ENCODE peak calls at places on chromosomes 12 and 14, in nine cellular contexts. One of them, this sample, is unnamed.

GRCh38 chr14:68800361-68800760 is 7.5 kb upstream of the ZFP36L1 start:
- DNase-seq in NCI-H2029: no peak
- DNase-seq in B cell: no peak
- DNase-seq in T47D: no peak
- DNase-seq in tibial artery: no peak
- DNase-seq in endothelial cell: no peak
- DNase-seq in T follicular helper cell: no peak
- DNase-seq in mucosa of gallbladder: no peak
- DNase-seq in NCI-H69: no peak
- DNase-seq in this sample: no peak

GRCh38 chr12:13141686-13142085 is 38.2 kb upstream of the GSG1 start:
- DNase-seq in NCI-H2029: no peak
- DNase-seq in B cell: no peak
- DNase-seq in T47D: no peak
- DNase-seq in tibial artery: no peak
- DNase-seq in endothelial cell: no peak
- DNase-seq in T follicular helper cell: no peak
- DNase-seq in mucosa of gallbladder: no peak
- DNase-seq in NCI-H69: no peak
- DNase-seq in this sample: no peak

GRCh38 chr12:64682572-64683277 is 72.4 kb downstream of the RASSF3 start:
- DNase-seq in NCI-H2029: peak; percentile 18
- DNase-seq in B cell: no peak
- DNase-seq in T47D: no peak
- DNase-seq in tibial artery: peak; percentile 86
- DNase-seq in endothelial cell: no peak
- DNase-seq in T follicular helper cell: no peak
- DNase-seq in mucosa of gallbladder: peak; percentile 74
- DNase-seq in NCI-H69: peak; percentile 98
- DNase-seq in this sample: peak; percentile 82

GRCh38 chr12:6340745-6341438 is 984 bp downstream of the TNFRSF1A start:
- DNase-seq in NCI-H2029: no peak
- DNase-seq in B cell: no peak
- DNase-seq in T47D: no peak
- DNase-seq in tibial artery: no peak
- DNase-seq in endothelial cell: no peak
- DNase-seq in T follicular helper cell: no peak
- DNase-seq in mucosa of gallbladder: no peak
- DNase-seq in NCI-H69: no peak
- DNase-seq in this sample: no peak

GRCh38 chr12:13713746-13714400 is 267.5 kb downstream of the GRIN2B start:
- DNase-seq in NCI-H2029: no peak
- DNase-seq in B cell: no peak
- DNase-seq in T47D: no peak
- DNase-seq in tibial artery: no peak
- DNase-seq in endothelial cell: no peak
- DNase-seq in T follicular helper cell: no peak
- DNase-seq in mucosa of gallbladder: no peak
- DNase-seq in NCI-H69: peak; percentile 34
- DNase-seq in this sample: no peak

GRCh38 chr14:20998139-20998538 is 954 bp upstream of the SLC39A2 start:
- DNase-seq in NCI-H2029: no peak
- DNase-seq in B cell: no peak
- DNase-seq in T47D: no peak
- DNase-seq in tibial artery: no peak
- DNase-seq in endothelial cell: no peak
- DNase-seq in T follicular helper cell: no peak
- DNase-seq in mucosa of gallbladder: no peak
- DNase-seq in NCI-H69: no peak
- DNase-seq in this sample: no peak

GRCh38 chr12:112381421-112381897 is 772 bp downstream of the HECTD4 start:
- DNase-seq in NCI-H2029: no peak
- DNase-seq in B cell: no peak
- DNase-seq in T47D: peak; percentile 40
- DNase-seq in tibial artery: peak; percentile 68
- DNase-seq in endothelial cell: no peak
- DNase-seq in T follicular helper cell: no peak
- DNase-seq in mucosa of gallbladder: no peak
- DNase-seq in NCI-H69: peak; percentile 81
- DNase-seq in this sample: peak; percentile 47

GRCh38 chr12:49583361-49584094 is 15.6 kb upstream of the MCRS1 start:
- DNase-seq in NCI-H2029: no peak
- DNase-seq in B cell: no peak
- DNase-seq in T47D: no peak
- DNase-seq in tibial artery: no peak
- DNase-seq in endothelial cell: no peak
- DNase-seq in T follicular helper cell: no peak
- DNase-seq in mucosa of gallbladder: no peak
- DNase-seq in NCI-H69: no peak
- DNase-seq in this sample: no peak

GRCh38 chr12:30026621-30027234 is 243.0 kb upstream of the TMTC1 start:
- DNase-seq in NCI-H2029: no peak
- DNase-seq in B cell: no peak
- DNase-seq in T47D: no peak
- DNase-seq in tibial artery: no peak
- DNase-seq in endothelial cell: no peak
- DNase-seq in T follicular helper cell: no peak
- DNase-seq in mucosa of gallbladder: no peak
- DNase-seq in NCI-H69: no peak
- DNase-seq in this sample: no peak

GRCh38 chr14:81464253-81465001 is 64.3 kb upstream of the STON2 start:
- DNase-seq in NCI-H2029: no peak
- DNase-seq in B cell: peak; percentile 65
- DNase-seq in T47D: peak; percentile 61
- DNase-seq in tibial artery: no peak
- DNase-seq in endothelial cell: peak; percentile 70
- DNase-seq in T follicular helper cell: peak; percentile 38
- DNase-seq in mucosa of gallbladder: peak; percentile 75
- DNase-seq in NCI-H69: peak; percentile 75
- DNase-seq in this sample: no peak

GRCh38 chr14:99593971-99594841 is 9.8 kb downstream of the CCDC85C start:
- DNase-seq in NCI-H2029: no peak
- DNase-seq in B cell: no peak
- DNase-seq in T47D: no peak
- DNase-seq in tibial artery: no peak
- DNase-seq in endothelial cell: no peak
- DNase-seq in T follicular helper cell: no peak
- DNase-seq in mucosa of gallbladder: no peak
- DNase-seq in NCI-H69: no peak
- DNase-seq in this sample: no peak

GRCh38 chr12:31752450-31752849 is 23.6 kb upstream of the AMN1 start:
- DNase-seq in NCI-H2029: no peak
- DNase-seq in B cell: no peak
- DNase-seq in T47D: no peak
- DNase-seq in tibial artery: no peak
- DNase-seq in endothelial cell: no peak
- DNase-seq in T follicular helper cell: no peak
- DNase-seq in mucosa of gallbladder: no peak
- DNase-seq in NCI-H69: peak; percentile 81
- DNase-seq in this sample: no peak

GRCh38 chr14:54672688-54673087 is 105.8 kb downstream of the SAMD4A start:
- DNase-seq in NCI-H2029: no peak
- DNase-seq in B cell: no peak
- DNase-seq in T47D: no peak
- DNase-seq in tibial artery: no peak
- DNase-seq in endothelial cell: no peak
- DNase-seq in T follicular helper cell: no peak
- DNase-seq in mucosa of gallbladder: no peak
- DNase-seq in NCI-H69: no peak
- DNase-seq in this sample: no peak

GRCh38 chr14:106564058-106564643 is 1037.8 kb downstream of the TMEM121 start:
- DNase-seq in NCI-H2029: peak; percentile 34
- DNase-seq in B cell: peak; percentile 56
- DNase-seq in T47D: no peak
- DNase-seq in tibial artery: no peak
- DNase-seq in endothelial cell: no peak
- DNase-seq in T follicular helper cell: peak; percentile 54
- DNase-seq in mucosa of gallbladder: peak; percentile 27
- DNase-seq in NCI-H69: peak; percentile 12
- DNase-seq in this sample: no peak

GRCh38 chr14:89841855-89842254 is 112.7 kb downstream of the EFCAB11 start:
- DNase-seq in NCI-H2029: no peak
- DNase-seq in B cell: no peak
- DNase-seq in T47D: no peak
- DNase-seq in tibial artery: no peak
- DNase-seq in endothelial cell: no peak
- DNase-seq in T follicular helper cell: no peak
- DNase-seq in mucosa of gallbladder: no peak
- DNase-seq in NCI-H69: no peak
- DNase-seq in this sample: no peak

GRCh38 chr12:130223767-130224244 is 61.5 kb downstream of the FZD10 start:
- DNase-seq in NCI-H2029: no peak
- DNase-seq in B cell: no peak
- DNase-seq in T47D: no peak
- DNase-seq in tibial artery: no peak
- DNase-seq in endothelial cell: no peak
- DNase-seq in T follicular helper cell: no peak
- DNase-seq in mucosa of gallbladder: no peak
- DNase-seq in NCI-H69: no peak
- DNase-seq in this sample: no peak

GRCh38 chr12:121452356-121453021 is 52.6 kb downstream of the RNF34 start:
- DNase-seq in NCI-H2029: no peak
- DNase-seq in B cell: no peak
- DNase-seq in T47D: peak; percentile 82
- DNase-seq in tibial artery: no peak
- DNase-seq in endothelial cell: no peak
- DNase-seq in T follicular helper cell: no peak
- DNase-seq in mucosa of gallbladder: no peak
- DNase-seq in NCI-H69: no peak
- DNase-seq in this sample: no peak

GRCh38 chr14:68951800-68952540 is 27.1 kb downstream of the ACTN1 start:
- DNase-seq in NCI-H2029: no peak
- DNase-seq in B cell: no peak
- DNase-seq in T47D: no peak
- DNase-seq in tibial artery: no peak
- DNase-seq in endothelial cell: no peak
- DNase-seq in T follicular helper cell: no peak
- DNase-seq in mucosa of gallbladder: no peak
- DNase-seq in NCI-H69: no peak
- DNase-seq in this sample: no peak

GRCh38 chr12:110022980-110023633 is 23.9 kb downstream of the ANKRD13A start:
- DNase-seq in NCI-H2029: no peak
- DNase-seq in B cell: no peak
- DNase-seq in T47D: no peak
- DNase-seq in tibial artery: no peak
- DNase-seq in endothelial cell: no peak
- DNase-seq in T follicular helper cell: no peak
- DNase-seq in mucosa of gallbladder: no peak
- DNase-seq in NCI-H69: peak; percentile 87
- DNase-seq in this sample: no peak

GRCh38 chr12:120368789-120369475 is at the start of gene MSI1:
- DNase-seq in NCI-H2029: no peak
- DNase-seq in B cell: peak; percentile 65
- DNase-seq in T47D: no peak
- DNase-seq in tibial artery: no peak
- DNase-seq in endothelial cell: no peak
- DNase-seq in T follicular helper cell: no peak
- DNase-seq in mucosa of gallbladder: no peak
- DNase-seq in NCI-H69: peak; percentile 63
- DNase-seq in this sample: no peak

GRCh38 chr14:106308839-106309389 is 782.5 kb downstream of the TMEM121 start:
- DNase-seq in NCI-H2029: peak; percentile 26
- DNase-seq in B cell: peak; percentile 19
- DNase-seq in T47D: no peak
- DNase-seq in tibial artery: no peak
- DNase-seq in endothelial cell: peak; percentile 4
- DNase-seq in T follicular helper cell: peak; percentile 62
- DNase-seq in mucosa of gallbladder: peak; percentile 12
- DNase-seq in NCI-H69: peak; percentile 76
- DNase-seq in this sample: no peak

GRCh38 chr12:33546004-33546403 is 106.4 kb upstream of the SYT10 start:
- DNase-seq in NCI-H2029: no peak
- DNase-seq in B cell: no peak
- DNase-seq in T47D: no peak
- DNase-seq in tibial artery: no peak
- DNase-seq in endothelial cell: no peak
- DNase-seq in T follicular helper cell: no peak
- DNase-seq in mucosa of gallbladder: no peak
- DNase-seq in NCI-H69: no peak
- DNase-seq in this sample: no peak

GRCh38 chr12:118981285-118982201 is at the start of gene SRRM4:
- DNase-seq in NCI-H2029: peak; percentile 94
- DNase-seq in B cell: no peak
- DNase-seq in T47D: no peak
- DNase-seq in tibial artery: no peak
- DNase-seq in endothelial cell: peak; percentile 74
- DNase-seq in T follicular helper cell: no peak
- DNase-seq in mucosa of gallbladder: no peak
- DNase-seq in NCI-H69: peak; percentile 92
- DNase-seq in this sample: no peak

GRCh38 chr14:94544726-94545125 is 16.5 kb upstream of the SERPINA4 start:
- DNase-seq in NCI-H2029: no peak
- DNase-seq in B cell: no peak
- DNase-seq in T47D: no peak
- DNase-seq in tibial artery: no peak
- DNase-seq in endothelial cell: no peak
- DNase-seq in T follicular helper cell: no peak
- DNase-seq in mucosa of gallbladder: no peak
- DNase-seq in NCI-H69: no peak
- DNase-seq in this sample: peak; percentile 43

GRCh38 chr12:82996168-82996812 is 309.6 kb downstream of the TMTC2 start:
- DNase-seq in NCI-H2029: peak; percentile 40
- DNase-seq in B cell: no peak
- DNase-seq in T47D: no peak
- DNase-seq in tibial artery: no peak
- DNase-seq in endothelial cell: no peak
- DNase-seq in T follicular helper cell: no peak
- DNase-seq in mucosa of gallbladder: peak; percentile 36
- DNase-seq in NCI-H69: peak; percentile 98
- DNase-seq in this sample: no peak

GRCh38 chr12:79618848-79619404 is 71.8 kb downstream of the PAWR start:
- DNase-seq in NCI-H2029: no peak
- DNase-seq in B cell: no peak
- DNase-seq in T47D: no peak
- DNase-seq in tibial artery: no peak
- DNase-seq in endothelial cell: no peak
- DNase-seq in T follicular helper cell: no peak
- DNase-seq in mucosa of gallbladder: no peak
- DNase-seq in NCI-H69: no peak
- DNase-seq in this sample: no peak

GRCh38 chr14:74763803-74764531 is 851 bp downstream of the YLPM1 start:
- DNase-seq in NCI-H2029: no peak
- DNase-seq in B cell: no peak
- DNase-seq in T47D: no peak
- DNase-seq in tibial artery: peak; percentile 62
- DNase-seq in endothelial cell: no peak
- DNase-seq in T follicular helper cell: no peak
- DNase-seq in mucosa of gallbladder: peak; percentile 10
- DNase-seq in NCI-H69: peak; percentile 62
- DNase-seq in this sample: no peak

GRCh38 chr14:68794130-68794855 is 1.4 kb upstream of the ZFP36L1 start:
- DNase-seq in NCI-H2029: peak; percentile 16
- DNase-seq in B cell: peak; percentile 68
- DNase-seq in T47D: peak; percentile 78
- DNase-seq in tibial artery: peak; percentile 95
- DNase-seq in endothelial cell: peak; percentile 60
- DNase-seq in T follicular helper cell: peak; percentile 70
- DNase-seq in mucosa of gallbladder: peak; percentile 88
- DNase-seq in NCI-H69: peak; percentile 66
- DNase-seq in this sample: peak; percentile 95

GRCh38 chr12:76374395-76375020 is 26.3 kb upstream of the BBS10 start:
- DNase-seq in NCI-H2029: no peak
- DNase-seq in B cell: no peak
- DNase-seq in T47D: no peak
- DNase-seq in tibial artery: no peak
- DNase-seq in endothelial cell: no peak
- DNase-seq in T follicular helper cell: no peak
- DNase-seq in mucosa of gallbladder: no peak
- DNase-seq in NCI-H69: no peak
- DNase-seq in this sample: no peak

GRCh38 chr12:112839386-112839972 is 47.9 kb downstream of the RPH3A start:
- DNase-seq in NCI-H2029: no peak
- DNase-seq in B cell: no peak
- DNase-seq in T47D: no peak
- DNase-seq in tibial artery: no peak
- DNase-seq in endothelial cell: no peak
- DNase-seq in T follicular helper cell: no peak
- DNase-seq in mucosa of gallbladder: no peak
- DNase-seq in NCI-H69: peak; percentile 53
- DNase-seq in this sample: no peak

GRCh38 chr14:69573841-69574265 is 818 bp downstream of the CCDC177 start:
- DNase-seq in NCI-H2029: no peak
- DNase-seq in B cell: peak; percentile 60
- DNase-seq in T47D: peak; percentile 80
- DNase-seq in tibial artery: no peak
- DNase-seq in endothelial cell: no peak
- DNase-seq in T follicular helper cell: no peak
- DNase-seq in mucosa of gallbladder: no peak
- DNase-seq in NCI-H69: peak; percentile 93
- DNase-seq in this sample: no peak

This sample was measured in right atrium auricular region.